ENCODE peak calls at places on chromosomes 3 and 15, in seven cellular contexts. One of them, this sample, is unnamed.
A peak's percentile ranks its signal among the peaks of the same experiment; 100 is the strongest.

GRCh38 chr3:127449489-127450212 is 140.9 kb downstream of the TPRA1 start:
- DNase-seq in SK-N-SH: no peak
- DNase-seq in H1: no peak
- DNase-seq in GM12878: no peak
- DNase-seq in HCT116: no peak
- DNase-seq in K562: no peak
- DNase-seq in HepG2: no peak
- DNase-seq in this sample: no peak

GRCh38 chr15:58918239-58918638 is 15.2 kb downstream of the SLTM start:
- DNase-seq in SK-N-SH: no peak
- DNase-seq in H1: no peak
- DNase-seq in GM12878: no peak
- DNase-seq in HCT116: no peak
- DNase-seq in K562: no peak
- DNase-seq in HepG2: no peak
- DNase-seq in this sample: no peak

GRCh38 chr3:195540031-195540430 is 3.1 kb downstream of the PPP1R2 start:
- DNase-seq in SK-N-SH: no peak
- DNase-seq in H1: no peak
- DNase-seq in GM12878: no peak
- DNase-seq in HCT116: no peak
- DNase-seq in K562: no peak
- DNase-seq in HepG2: no peak
- DNase-seq in this sample: no peak

GRCh38 chr15:62452656-62453055 is 287.6 kb upstream of the C2CD4B start:
- DNase-seq in SK-N-SH: no peak
- DNase-seq in H1: no peak
- DNase-seq in GM12878: no peak
- DNase-seq in HCT116: no peak
- DNase-seq in K562: no peak
- DNase-seq in HepG2: no peak
- DNase-seq in this sample: no peak

GRCh38 chr3:144189044-144189443 is 217.4 kb downstream of the DIPK2A start:
- DNase-seq in SK-N-SH: no peak
- DNase-seq in H1: no peak
- DNase-seq in GM12878: no peak
- DNase-seq in HCT116: no peak
- DNase-seq in K562: no peak
- DNase-seq in HepG2: no peak
- DNase-seq in this sample: no peak

GRCh38 chr3:54433846-54434245 is 311.5 kb downstream of the CACNA2D3 start:
- DNase-seq in SK-N-SH: peak; percentile 20
- DNase-seq in H1: peak; percentile 69
- DNase-seq in GM12878: no peak
- DNase-seq in HCT116: peak; percentile 13
- DNase-seq in K562: no peak
- DNase-seq in HepG2: peak; percentile 34
- DNase-seq in this sample: peak; percentile 69

GRCh38 chr3:178629430-178630178 is 93.4 kb downstream of the KCNMB2 start:
- DNase-seq in SK-N-SH: no peak
- DNase-seq in H1: no peak
- DNase-seq in GM12878: no peak
- DNase-seq in HCT116: no peak
- DNase-seq in K562: no peak
- DNase-seq in HepG2: no peak
- DNase-seq in this sample: no peak

GRCh38 chr3:69433016-69433937 is 47.4 kb upstream of the FRMD4B start:
- DNase-seq in SK-N-SH: no peak
- DNase-seq in H1: no peak
- DNase-seq in GM12878: no peak
- DNase-seq in HCT116: no peak
- DNase-seq in K562: no peak
- DNase-seq in HepG2: no peak
- DNase-seq in this sample: no peak

GRCh38 chr15:65837301-65838283 is 31.7 kb upstream of the RAB11A start:
- DNase-seq in SK-N-SH: no peak
- DNase-seq in H1: no peak
- DNase-seq in GM12878: no peak
- DNase-seq in HCT116: no peak
- DNase-seq in K562: no peak
- DNase-seq in HepG2: no peak
- DNase-seq in this sample: no peak

GRCh38 chr3:48709051-48709461 is 8.0 kb downstream of the IP6K2 start:
- DNase-seq in SK-N-SH: no peak
- DNase-seq in H1: no peak
- DNase-seq in GM12878: no peak
- DNase-seq in HCT116: no peak
- DNase-seq in K562: no peak
- DNase-seq in HepG2: no peak
- DNase-seq in this sample: no peak

GRCh38 chr3:98259707-98260106 is 4.3 kb upstream of the OR5H6 start:
- DNase-seq in SK-N-SH: peak; percentile 3
- DNase-seq in H1: peak; percentile 73
- DNase-seq in GM12878: no peak
- DNase-seq in HCT116: peak; percentile 6
- DNase-seq in K562: no peak
- DNase-seq in HepG2: peak; percentile 15
- DNase-seq in this sample: no peak

GRCh38 chr15:40567111-40567510 is 2.0 kb upstream of the RPUSD2 start:
- DNase-seq in SK-N-SH: no peak
- DNase-seq in H1: peak; percentile 51
- DNase-seq in GM12878: no peak
- DNase-seq in HCT116: peak; percentile 29
- DNase-seq in K562: no peak
- DNase-seq in HepG2: peak; percentile 58
- DNase-seq in this sample: peak; percentile 52

GRCh38 chr3:31157893-31158620 is 263.6 kb upstream of the GADL1 start:
- DNase-seq in SK-N-SH: no peak
- DNase-seq in H1: no peak
- DNase-seq in GM12878: no peak
- DNase-seq in HCT116: no peak
- DNase-seq in K562: no peak
- DNase-seq in HepG2: no peak
- DNase-seq in this sample: peak; percentile 32

DNA sequence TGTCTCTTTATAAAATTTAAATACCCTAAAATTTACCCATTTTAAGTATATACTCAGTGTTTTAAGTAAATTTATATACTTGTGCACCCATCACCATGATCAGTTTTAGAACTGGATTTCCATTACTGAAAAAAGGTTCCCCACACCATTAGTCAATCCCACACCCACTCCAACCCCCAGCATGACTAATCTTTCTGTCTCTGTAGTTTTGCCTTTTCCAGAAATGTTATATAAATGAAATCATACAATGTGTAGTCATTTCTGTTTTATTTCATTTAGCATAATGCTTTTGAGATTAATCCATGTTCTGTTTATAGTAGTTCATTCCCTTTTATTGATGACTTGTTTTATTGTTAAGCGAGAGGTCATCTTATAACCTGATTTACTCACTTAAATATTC is 66.1 kb upstream of the LIMD1 start:
- DNase-seq in SK-N-SH: no peak
- DNase-seq in H1: no peak
- DNase-seq in GM12878: no peak
- DNase-seq in HCT116: no peak
- DNase-seq in K562: no peak
- DNase-seq in HepG2: no peak
- DNase-seq in this sample: no peak
- TF ChIP-seq JUND in SK-N-SH: peak; percentile 77
- TF ChIP-seq JUND in H1: no peak
- TF ChIP-seq JUND in GM12878: no peak
- TF ChIP-seq JUND in HCT116: no peak
- TF ChIP-seq JUND in K562: no peak
- TF ChIP-seq JUND in HepG2: no peak
- TF ChIP-seq JUND in this sample: no peak

GRCh38 chr15:73800662-73801345 is 47.7 kb upstream of the INSYN1 start:
- DNase-seq in SK-N-SH: no peak
- DNase-seq in H1: no peak
- DNase-seq in GM12878: no peak
- DNase-seq in HCT116: no peak
- DNase-seq in K562: no peak
- DNase-seq in HepG2: no peak
- DNase-seq in this sample: no peak

GRCh38 chr15:73796266-73796939 is 43.3 kb upstream of the INSYN1 start:
- DNase-seq in SK-N-SH: peak; percentile 59
- DNase-seq in H1: no peak
- DNase-seq in GM12878: no peak
- DNase-seq in HCT116: no peak
- DNase-seq in K562: no peak
- DNase-seq in HepG2: no peak
- DNase-seq in this sample: no peak

GRCh38 chr15:73802336-73803105 is 49.4 kb upstream of the INSYN1 start:
- DNase-seq in SK-N-SH: no peak
- DNase-seq in H1: no peak
- DNase-seq in GM12878: no peak
- DNase-seq in HCT116: no peak
- DNase-seq in K562: no peak
- DNase-seq in HepG2: no peak
- DNase-seq in this sample: no peak

GRCh38 chr15:73797366-73798158 is 44.4 kb upstream of the INSYN1 start:
- DNase-seq in SK-N-SH: no peak
- DNase-seq in H1: no peak
- DNase-seq in GM12878: no peak
- DNase-seq in HCT116: no peak
- DNase-seq in K562: no peak
- DNase-seq in HepG2: no peak
- DNase-seq in this sample: no peak

GRCh38 chr15:73799466-73799865 is 46.3 kb upstream of the INSYN1 start:
- DNase-seq in SK-N-SH: no peak
- DNase-seq in H1: no peak
- DNase-seq in GM12878: no peak
- DNase-seq in HCT116: no peak
- DNase-seq in K562: no peak
- DNase-seq in HepG2: no peak
- DNase-seq in this sample: no peak
- TF ChIP-seq JUND in SK-N-SH: no peak
- TF ChIP-seq JUND in H1: no peak
- TF ChIP-seq JUND in GM12878: no peak
- TF ChIP-seq JUND in HCT116: no peak
- TF ChIP-seq JUND in K562: no peak
- TF ChIP-seq JUND in HepG2: no peak
- TF ChIP-seq JUND in this sample: no peak

GRCh38 chr15:67143646-67144045 is 78.2 kb downstream of the SMAD3 start:
- DNase-seq in SK-N-SH: no peak
- DNase-seq in H1: no peak
- DNase-seq in GM12878: no peak
- DNase-seq in HCT116: no peak
- DNase-seq in K562: no peak
- DNase-seq in HepG2: no peak
- DNase-seq in this sample: no peak

GRCh38 chr15:67146214-67146613 is 80.8 kb downstream of the SMAD3 start:
- DNase-seq in SK-N-SH: peak; percentile 47
- DNase-seq in H1: no peak
- DNase-seq in GM12878: no peak
- DNase-seq in HCT116: no peak
- DNase-seq in K562: no peak
- DNase-seq in HepG2: peak; percentile 68
- DNase-seq in this sample: peak; percentile 33

GRCh38 chr15:67145710-67146109 is 80.3 kb downstream of the SMAD3 start:
- DNase-seq in SK-N-SH: no peak
- DNase-seq in H1: no peak
- DNase-seq in GM12878: no peak
- DNase-seq in HCT116: no peak
- DNase-seq in K562: no peak
- DNase-seq in HepG2: no peak
- DNase-seq in this sample: no peak

GRCh38 chr15:67145307-67145610 is 79.9 kb downstream of the SMAD3 start:
- DNase-seq in SK-N-SH: no peak
- DNase-seq in H1: no peak
- DNase-seq in GM12878: no peak
- DNase-seq in HCT116: no peak
- DNase-seq in K562: no peak
- DNase-seq in HepG2: no peak
- DNase-seq in this sample: no peak

GRCh38 chr15:67144609-67145306 is 79.4 kb downstream of the SMAD3 start:
- DNase-seq in SK-N-SH: no peak
- DNase-seq in H1: no peak
- DNase-seq in GM12878: no peak
- DNase-seq in HCT116: no peak
- DNase-seq in K562: no peak
- DNase-seq in HepG2: no peak
- DNase-seq in this sample: no peak
- TF ChIP-seq JUND in SK-N-SH: no peak
- TF ChIP-seq JUND in H1: no peak
- TF ChIP-seq JUND in GM12878: no peak
- TF ChIP-seq JUND in HCT116: no peak
- TF ChIP-seq JUND in K562: no peak
- TF ChIP-seq JUND in HepG2: no peak
- TF ChIP-seq JUND in this sample: no peak

GRCh38 chr15:36931434-36931833 is 168.9 kb downstream of the MEIS2 start:
- DNase-seq in SK-N-SH: no peak
- DNase-seq in H1: no peak
- DNase-seq in GM12878: no peak
- DNase-seq in HCT116: no peak
- DNase-seq in K562: no peak
- DNase-seq in HepG2: no peak
- DNase-seq in this sample: no peak

GRCh38 chr15:36921484-36922091 is 178.8 kb downstream of the MEIS2 start:
- DNase-seq in SK-N-SH: no peak
- DNase-seq in H1: no peak
- DNase-seq in GM12878: no peak
- DNase-seq in HCT116: no peak
- DNase-seq in K562: no peak
- DNase-seq in HepG2: no peak
- DNase-seq in this sample: no peak

GRCh38 chr15:36926422-36926815 is 173.9 kb downstream of the MEIS2 start:
- DNase-seq in SK-N-SH: no peak
- DNase-seq in H1: no peak
- DNase-seq in GM12878: no peak
- DNase-seq in HCT116: no peak
- DNase-seq in K562: no peak
- DNase-seq in HepG2: no peak
- DNase-seq in this sample: no peak

GRCh38 chr15:36924076-36924475 is 176.3 kb downstream of the MEIS2 start:
- DNase-seq in SK-N-SH: peak; percentile 49
- DNase-seq in H1: no peak
- DNase-seq in GM12878: no peak
- DNase-seq in HCT116: no peak
- DNase-seq in K562: no peak
- DNase-seq in HepG2: no peak
- DNase-seq in this sample: no peak

DNA sequence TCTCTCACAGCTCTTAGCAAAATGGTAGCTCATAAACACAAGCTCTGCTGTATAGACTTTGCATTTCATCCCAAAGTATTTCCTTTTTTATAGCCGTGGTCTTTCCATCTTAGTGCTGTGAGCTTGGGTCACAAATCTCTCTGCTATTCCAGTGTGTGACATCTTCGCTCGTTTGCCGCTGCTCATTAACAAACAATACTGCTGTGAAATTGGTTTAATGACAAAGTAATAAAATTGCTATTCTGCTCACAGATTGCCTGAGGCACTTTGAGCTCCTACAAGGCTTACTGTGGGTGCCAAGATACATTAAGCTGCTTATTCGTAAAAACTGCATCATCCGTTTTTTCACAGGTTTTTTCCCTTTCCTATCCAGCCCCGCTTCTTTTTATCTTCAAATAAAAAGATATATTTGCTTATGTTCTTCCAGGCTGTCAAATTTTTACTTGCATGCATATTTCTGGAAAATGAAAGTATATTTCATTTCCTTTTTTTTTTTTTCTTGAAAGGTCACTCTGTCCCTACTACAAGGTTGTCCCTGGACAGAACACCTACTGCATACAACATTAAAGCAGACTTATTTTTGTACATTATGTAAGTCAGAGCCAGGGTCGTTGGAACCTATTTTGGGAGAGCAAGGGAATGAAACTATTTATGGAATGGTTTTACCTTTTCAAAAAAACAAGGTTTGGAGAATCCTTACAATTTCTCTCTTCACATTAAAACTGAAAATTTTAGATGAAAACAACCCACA is 174.5 kb downstream of the MEIS2 start:
- DNase-seq in SK-N-SH: no peak
- DNase-seq in H1: no peak
- DNase-seq in GM12878: no peak
- DNase-seq in HCT116: no peak
- DNase-seq in K562: no peak
- DNase-seq in HepG2: no peak
- DNase-seq in this sample: no peak
- TF ChIP-seq JUND in SK-N-SH: no peak
- TF ChIP-seq JUND in H1: no peak
- TF ChIP-seq JUND in GM12878: no peak
- TF ChIP-seq JUND in HCT116: no peak
- TF ChIP-seq JUND in K562: no peak
- TF ChIP-seq JUND in HepG2: no peak
- TF ChIP-seq JUND in this sample: no peak